ENCODE peak calls at places on chromosome 4, in nine cellular contexts. X is NCI-H1436, E is Calu3, V is caudate nucleus, S is renal cortical epithelial cell, D is breast epithelium, W is fibroblast of pulmonary artery, O is cardiac muscle cell, A is lung microvascular endothelial cell. R is an unnamed sample.

GRCh38 chr4:149120331-149121014 is 678.3 kb upstream of the NR3C2 start:
- DNase-seq in A (peak), V (no peak), E (no peak), X (no peak), W (peak), D (no peak), S (no peak), O (no peak), R (no peak)

GRCh38 chr4:77010841-77011354 is 61.3 kb downstream of the SEPTIN11 start:
- DNase-seq in D (no peak), S (peak), W (peak), V (no peak), E (no peak), O (no peak), X (no peak), A (peak), R (no peak)

GRCh38 chr4:33073811-33074210 is 2353.6 kb downstream of the PCDH7 start:
- DNase-seq in A (no peak), O (peak), E (no peak), D (no peak), V (no peak), S (peak), W (peak), X (no peak), R (no peak)

GRCh38 chr4:78213218-78213617 is 156.1 kb downstream of the FRAS1 start:
- DNase-seq in D (no peak), X (peak), A (no peak), E (no peak), O (no peak), S (peak), V (no peak), W (no peak), R (no peak)

GRCh38 chr4:10706236-10706635 is 21.7 kb upstream of the CLNK start:
- DNase-seq in W (peak), V (no peak), S (no peak), D (no peak), O (no peak), X (no peak), A (peak), E (no peak), R (no peak)

GRCh38 chr4:179607003-179607402 is 2164.8 kb upstream of the AGA start:
- DNase-seq in W (no peak), S (no peak), V (no peak), X (no peak), O (no peak), D (no peak), A (no peak), E (no peak), R (no peak)

GRCh38 chr4:53676402-53676871 is 85.2 kb upstream of the LNX1 start:
- DNase-seq in O (no peak), E (no peak), S (peak), D (no peak), W (peak), X (no peak), V (no peak), A (peak), R (peak)

GRCh38 chr4:58665649-58666048 is 1555.5 kb upstream of the IGFBP7 start:
- DNase-seq in V (no peak), O (no peak), D (no peak), X (no peak), W (no peak), A (no peak), E (no peak), S (no peak), R (no peak)

GRCh38 chr4:105715692-105716278 is 7.2 kb downstream of the GSTCD start:
- DNase-seq in O (peak), S (peak), D (no peak), X (peak), A (peak), E (no peak), W (peak), V (no peak), R (peak)

GRCh38 chr4:75547647-75548387 is 8.0 kb upstream of the ODAPH start:
- DNase-seq in W (peak), O (peak), V (no peak), S (peak), X (no peak), D (no peak), A (peak), E (peak), R (peak)

GRCh38 chr4:40940317-40940720 is 190.6 kb downstream of the NSUN7 start:
- DNase-seq in V (no peak), X (no peak), O (no peak), D (no peak), W (peak), E (no peak), A (no peak), S (no peak), R (peak)

GRCh38 chr4:48024522-48024921 is 8.0 kb downstream of the NIPAL1 start:
- DNase-seq in V (no peak), O (peak), S (no peak), W (no peak), D (no peak), E (no peak), A (no peak), X (no peak), R (no peak)

GRCh38 chr4:130563891-130564418 is 1468.0 kb downstream of the C4orf33 start:
- DNase-seq in A (no peak), X (no peak), W (no peak), V (no peak), S (no peak), O (no peak), D (no peak), E (no peak), R (no peak)

GRCh38 chr4:38279077-38279476 is 318.9 kb downstream of the PTTG2 start:
- DNase-seq in E (no peak), W (no peak), A (no peak), O (no peak), D (no peak), V (no peak), X (no peak), S (no peak), R (no peak)

R was measured in fibroblast of the conjunctiva.